ENCODE peak calls at places on chromosomes 11 and 22, in eight cellular contexts. D is uterus, V is A549, S is left ventricle myocardium inferior, G is heart left ventricle, E is BE2C, W is breast epithelium, Z is neural progenitor cell. H is an unnamed sample.
A peak's percentile ranks its signal among the peaks of the same experiment; 100 is the strongest.

GRCh38 chr11:1953489-1954284 is 6.6 kb downstream of the MRPL23 start:
- DNase-seq in G (peak; percentile 27), D (peak; percentile 16), S (peak; percentile 54), V (no peak), E (no peak), W (peak; percentile 43), Z (no peak), H (no peak)

GRCh38 chr11:78216571-78217287 is 28.0 kb downstream of the USP35 start:
- DNase-seq in D (no peak), W (no peak), Z (no peak), S (no peak), G (no peak), E (no peak), V (no peak), H (no peak)

GRCh38 chr11:133824593-133824992 is 20.7 kb downstream of the SPATA19 start:
- DNase-seq in G (no peak), E (no peak), D (no peak), V (no peak), S (no peak), Z (no peak), W (no peak), H (no peak)

GRCh38 chr11:36091256-36091811 is 147.5 kb downstream of the LDLRAD3 start:
- DNase-seq in W (no peak), Z (no peak), D (no peak), V (no peak), G (no peak), E (no peak), S (no peak), H (peak; percentile 81)

GRCh38 chr11:34502949-34503348 is 10.6 kb downstream of the ELF5 start:
- DNase-seq in V (no peak), E (no peak), W (no peak), D (no peak), G (no peak), Z (no peak), S (no peak), H (no peak)

GRCh38 chr22:48794906-48795305 is 1032.8 kb downstream of the BRD1 start:
- DNase-seq in D (no peak), G (no peak), E (no peak), S (no peak), Z (no peak), W (no peak), V (no peak), H (no peak)

GRCh38 chr11:63491240-63491587 is 247 bp upstream of the PLAAT5 start:
- DNase-seq in D (no peak), V (no peak), Z (no peak), E (no peak), W (no peak), S (no peak), G (no peak), H (no peak)

GRCh38 chr11:70545626-70545945 is 147.3 kb downstream of the CTTN start:
- DNase-seq in W (no peak), S (no peak), G (no peak), D (no peak), E (no peak), Z (no peak), V (no peak), H (no peak)

GRCh38 chr11:14764899-14765527 is 121.4 kb downstream of the PDE3B start:
- DNase-seq in W (no peak), V (no peak), G (no peak), E (no peak), D (no peak), S (no peak), Z (no peak), H (peak; percentile 36)

GRCh38 chr22:21697021-21697771 is 31.4 kb downstream of the PPIL2 start:
- DNase-seq in E (no peak), Z (no peak), V (no peak), W (no peak), D (no peak), S (no peak), G (no peak), H (no peak)

GRCh38 chr11:130578738-130579368 is 130.4 kb downstream of the ADAMTS15 start:
- DNase-seq in G (no peak), S (no peak), D (no peak), W (no peak), Z (no peak), V (no peak), E (no peak), H (no peak)

GRCh38 chr22:39917091-39917703 is 16.3 kb downstream of the GRAP2 start:
- DNase-seq in E (no peak), V (no peak), D (no peak), S (no peak), W (no peak), G (no peak), Z (no peak), H (no peak)

GRCh38 chr22:22750335-22751042 is 106.1 kb downstream of the GGTLC2 start:
- DNase-seq in E (no peak), V (no peak), S (no peak), D (no peak), Z (no peak), G (no peak), W (no peak), H (no peak)

GRCh38 chr11:65496304-65497140 is 2.3 kb upstream of the MALAT1 start:
- DNase-seq in Z (no peak), G (peak; percentile 45), S (no peak), E (no peak), V (no peak), D (peak; percentile 68), W (no peak), H (no peak)

GRCh38 chr11:65498977-65499712 is at the start of gene MALAT1:
- DNase-seq in W (peak; percentile 98), D (peak; percentile 96), E (peak; percentile 81), G (peak; percentile 96), Z (peak; percentile 97), V (no peak), S (peak; percentile 93), H (peak; percentile 95)

GRCh38 chr11:65498042-65498726 is 661 bp upstream of the MALAT1 start:
- DNase-seq in S (no peak), G (peak; percentile 58), V (no peak), W (no peak), D (peak; percentile 68), Z (peak; percentile 78), E (no peak), H (no peak)

GRCh38 chr11:65498727-65498976 is 193 bp upstream of the MALAT1 start:
- DNase-seq in D (no peak), S (no peak), V (no peak), E (no peak), W (no peak), Z (no peak), G (no peak), H (no peak)

GRCh38 chr11:65497141-65498041 is 1.5 kb upstream of the MALAT1 start:
- DNase-seq in E (peak; percentile 96), W (peak; percentile 99), Z (peak; percentile 100), S (peak; percentile 99), D (peak; percentile 99), V (peak; percentile 74), G (peak; percentile 99), H (peak; percentile 93)
- TF ChIP-seq CTCF in E (no peak), W (no peak), Z (no peak), S (no peak), D (peak; percentile 38), V (no peak), G (no peak), H (no peak)

DNA sequence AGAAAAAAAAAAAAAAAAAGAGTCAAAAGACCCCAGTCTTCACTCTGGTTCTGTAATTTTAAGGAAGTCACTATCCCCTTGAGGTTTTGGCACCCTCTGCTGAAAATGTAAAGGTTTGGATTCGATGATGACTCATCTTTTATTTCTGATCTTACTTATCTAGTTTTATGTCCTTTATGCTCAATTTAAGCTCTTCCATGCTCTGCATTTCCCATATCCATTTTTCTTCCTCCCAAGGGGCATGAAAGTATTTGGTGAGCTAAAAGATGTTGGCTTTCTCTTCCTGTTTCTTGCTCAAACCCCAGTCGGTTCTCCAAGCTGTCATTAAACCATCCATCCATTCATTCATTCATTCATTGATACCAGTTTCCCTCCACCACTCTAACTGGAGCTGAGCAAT is 61.0 kb upstream of the CDON start:
- DNase-seq in W (no peak), E (no peak), S (no peak), G (no peak), D (no peak), V (no peak), Z (no peak), H (no peak)
- TF ChIP-seq CTCF in W (no peak), E (no peak), S (no peak), G (no peak), D (no peak), V (no peak), Z (no peak), H (no peak)

DNA sequence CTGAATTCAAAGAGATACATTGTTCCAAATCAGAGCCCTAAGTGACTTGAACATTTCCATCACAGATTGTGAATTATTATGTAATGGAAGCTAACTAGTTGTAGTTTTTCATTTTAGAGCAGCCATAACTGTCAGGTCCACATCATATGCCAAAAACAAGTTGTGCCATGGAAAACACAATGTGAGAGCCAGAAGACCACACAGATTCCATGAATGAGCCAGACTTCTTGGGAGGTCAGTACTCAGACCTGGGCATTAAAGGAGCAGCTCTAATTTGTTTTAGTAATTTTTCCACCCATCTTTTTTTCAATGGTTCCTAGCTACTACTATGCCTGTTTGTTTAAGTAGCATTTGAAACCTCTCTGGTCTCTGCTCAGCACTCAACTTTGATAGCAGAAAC is 279.4 kb downstream of the FAT3 start:
- DNase-seq in E (no peak), V (no peak), D (no peak), G (no peak), W (no peak), Z (no peak), S (no peak), H (no peak)
- TF ChIP-seq CTCF in E (no peak), V (no peak), D (no peak), G (no peak), W (no peak), Z (no peak), S (no peak), H (no peak)

GRCh38 chr11:61002598-61002997 is 31.1 kb downstream of the CD6 start:
- DNase-seq in G (no peak), W (no peak), D (no peak), V (no peak), Z (no peak), S (no peak), E (no peak), H (no peak)
- TF ChIP-seq CTCF in G (no peak), W (no peak), D (no peak), V (no peak), Z (no peak), S (no peak), E (no peak), H (no peak)

GRCh38 chr11:124837491-124837856 is 27.8 kb upstream of the ROBO3 start:
- DNase-seq in S (no peak), G (no peak), W (no peak), V (peak; percentile 30), D (no peak), Z (peak; percentile 81), E (peak; percentile 36), H (peak; percentile 76)
- TF ChIP-seq CTCF in S (no peak), G (no peak), W (no peak), V (no peak), D (peak; percentile 48), Z (peak; percentile 51), E (peak; percentile 69), H (peak; percentile 77)

H was measured in astrocyte of the cerebellum.